ENCODE peak calls at places on chromosomes 4 and X, in five cellular contexts. One of them, this sample, is unnamed.

GRCh38 chr4:78829296-78829695 is 53.1 kb downstream of the BMP2K start:
- DNase-seq in activated CD4-positive, alpha-beta T cell treated with anti-CD3 and anti-CD28 coated beads, Interleukin-2, amount 50 U/mL, for 1 hour: no peak
- DNase-seq in lung: no peak
- DNase-seq in stimulated activated CD4-positive, alpha-beta T cell treated with anti-CD3 and anti-CD28 coated beads, Interleukin-15, amount 100 ng/mL, for 24 hours: no peak
- DNase-seq in H7: no peak
- DNase-seq in this sample: no peak

GRCh38 chr4:35105486-35105885 is 1138.8 kb downstream of the ARAP2 start:
- DNase-seq in stimulated activated CD4-positive, alpha-beta T cell treated with anti-CD3 and anti-CD28 coated beads, Interleukin-15, amount 100 ng/mL, for 24 hours: no peak
- DNase-seq in H7: no peak
- DNase-seq in activated CD4-positive, alpha-beta T cell treated with anti-CD3 and anti-CD28 coated beads, Interleukin-2, amount 50 U/mL, for 1 hour: no peak
- DNase-seq in lung: peak
- DNase-seq in this sample: no peak

GRCh38 chr4:153205757-153206156 is 1.5 kb downstream of the TRIM2 start:
- DNase-seq in H7: peak
- DNase-seq in lung: peak
- DNase-seq in stimulated activated CD4-positive, alpha-beta T cell treated with anti-CD3 and anti-CD28 coated beads, Interleukin-15, amount 100 ng/mL, for 24 hours: peak
- DNase-seq in activated CD4-positive, alpha-beta T cell treated with anti-CD3 and anti-CD28 coated beads, Interleukin-2, amount 50 U/mL, for 1 hour: no peak
- DNase-seq in this sample: peak

GRCh38 chr4:11341337-11342043 is 87.2 kb downstream of the HS3ST1 start:
- DNase-seq in lung: no peak
- DNase-seq in activated CD4-positive, alpha-beta T cell treated with anti-CD3 and anti-CD28 coated beads, Interleukin-2, amount 50 U/mL, for 1 hour: no peak
- DNase-seq in H7: no peak
- DNase-seq in stimulated activated CD4-positive, alpha-beta T cell treated with anti-CD3 and anti-CD28 coated beads, Interleukin-15, amount 100 ng/mL, for 24 hours: no peak
- DNase-seq in this sample: no peak

GRCh38 chr4:159946983-159947645 is 844.2 kb downstream of the RAPGEF2 start:
- DNase-seq in H7: peak
- DNase-seq in activated CD4-positive, alpha-beta T cell treated with anti-CD3 and anti-CD28 coated beads, Interleukin-2, amount 50 U/mL, for 1 hour: no peak
- DNase-seq in stimulated activated CD4-positive, alpha-beta T cell treated with anti-CD3 and anti-CD28 coated beads, Interleukin-15, amount 100 ng/mL, for 24 hours: no peak
- DNase-seq in lung: no peak
- DNase-seq in this sample: no peak

GRCh38 chr4:128271551-128271950 is 16.1 kb downstream of the PGRMC2 start:
- DNase-seq in activated CD4-positive, alpha-beta T cell treated with anti-CD3 and anti-CD28 coated beads, Interleukin-2, amount 50 U/mL, for 1 hour: no peak
- DNase-seq in lung: no peak
- DNase-seq in stimulated activated CD4-positive, alpha-beta T cell treated with anti-CD3 and anti-CD28 coated beads, Interleukin-15, amount 100 ng/mL, for 24 hours: no peak
- DNase-seq in H7: no peak
- DNase-seq in this sample: no peak

GRCh38 chrX:20515841-20516461 is 249.2 kb upstream of the RPS6KA3 start:
- DNase-seq in H7: no peak
- DNase-seq in activated CD4-positive, alpha-beta T cell treated with anti-CD3 and anti-CD28 coated beads, Interleukin-2, amount 50 U/mL, for 1 hour: no peak
- DNase-seq in lung: no peak
- DNase-seq in stimulated activated CD4-positive, alpha-beta T cell treated with anti-CD3 and anti-CD28 coated beads, Interleukin-15, amount 100 ng/mL, for 24 hours: peak
- DNase-seq in this sample: no peak

GRCh38 chrX:1351981-1352714 is 15.6 kb downstream of the IL3RA start:
- DNase-seq in activated CD4-positive, alpha-beta T cell treated with anti-CD3 and anti-CD28 coated beads, Interleukin-2, amount 50 U/mL, for 1 hour: no peak
- DNase-seq in lung: no peak
- DNase-seq in stimulated activated CD4-positive, alpha-beta T cell treated with anti-CD3 and anti-CD28 coated beads, Interleukin-15, amount 100 ng/mL, for 24 hours: no peak
- DNase-seq in H7: no peak
- DNase-seq in this sample: no peak

GRCh38 chr4:37641886-37642849 is 44.0 kb downstream of the RELL1 start:
- DNase-seq in stimulated activated CD4-positive, alpha-beta T cell treated with anti-CD3 and anti-CD28 coated beads, Interleukin-15, amount 100 ng/mL, for 24 hours: no peak
- DNase-seq in H7: no peak
- DNase-seq in activated CD4-positive, alpha-beta T cell treated with anti-CD3 and anti-CD28 coated beads, Interleukin-2, amount 50 U/mL, for 1 hour: no peak
- DNase-seq in lung: no peak
- DNase-seq in this sample: no peak

GRCh38 chr4:26404597-26405323 is 83.9 kb downstream of the RBPJ start:
- DNase-seq in H7: no peak
- DNase-seq in stimulated activated CD4-positive, alpha-beta T cell treated with anti-CD3 and anti-CD28 coated beads, Interleukin-15, amount 100 ng/mL, for 24 hours: no peak
- DNase-seq in lung: no peak
- DNase-seq in activated CD4-positive, alpha-beta T cell treated with anti-CD3 and anti-CD28 coated beads, Interleukin-2, amount 50 U/mL, for 1 hour: no peak
- DNase-seq in this sample: no peak

GRCh38 chr4:137200322-137200721 is 332.0 kb downstream of the PCDH18 start:
- DNase-seq in activated CD4-positive, alpha-beta T cell treated with anti-CD3 and anti-CD28 coated beads, Interleukin-2, amount 50 U/mL, for 1 hour: no peak
- DNase-seq in lung: no peak
- DNase-seq in stimulated activated CD4-positive, alpha-beta T cell treated with anti-CD3 and anti-CD28 coated beads, Interleukin-15, amount 100 ng/mL, for 24 hours: no peak
- DNase-seq in H7: no peak
- DNase-seq in this sample: no peak

GRCh38 chr4:77074961-77075855 is 581 bp downstream of the CCNI start:
- DNase-seq in activated CD4-positive, alpha-beta T cell treated with anti-CD3 and anti-CD28 coated beads, Interleukin-2, amount 50 U/mL, for 1 hour: peak
- DNase-seq in stimulated activated CD4-positive, alpha-beta T cell treated with anti-CD3 and anti-CD28 coated beads, Interleukin-15, amount 100 ng/mL, for 24 hours: peak
- DNase-seq in H7: peak
- DNase-seq in lung: peak
- DNase-seq in this sample: peak

GRCh38 chrX:9562851-9563250 is 98.0 kb downstream of the TBL1X start:
- DNase-seq in stimulated activated CD4-positive, alpha-beta T cell treated with anti-CD3 and anti-CD28 coated beads, Interleukin-15, amount 100 ng/mL, for 24 hours: no peak
- DNase-seq in activated CD4-positive, alpha-beta T cell treated with anti-CD3 and anti-CD28 coated beads, Interleukin-2, amount 50 U/mL, for 1 hour: no peak
- DNase-seq in H7: no peak
- DNase-seq in lung: no peak
- DNase-seq in this sample: no peak

GRCh38 chr4:1712216-1713002 is at the start of gene SLBP:
- DNase-seq in stimulated activated CD4-positive, alpha-beta T cell treated with anti-CD3 and anti-CD28 coated beads, Interleukin-15, amount 100 ng/mL, for 24 hours: peak
- DNase-seq in H7: peak
- DNase-seq in activated CD4-positive, alpha-beta T cell treated with anti-CD3 and anti-CD28 coated beads, Interleukin-2, amount 50 U/mL, for 1 hour: peak
- DNase-seq in lung: peak
- DNase-seq in this sample: peak

GRCh38 chr4:118758293-118758692 is 73.1 kb downstream of the METTL14 start:
- DNase-seq in activated CD4-positive, alpha-beta T cell treated with anti-CD3 and anti-CD28 coated beads, Interleukin-2, amount 50 U/mL, for 1 hour: no peak
- DNase-seq in stimulated activated CD4-positive, alpha-beta T cell treated with anti-CD3 and anti-CD28 coated beads, Interleukin-15, amount 100 ng/mL, for 24 hours: no peak
- DNase-seq in H7: no peak
- DNase-seq in lung: no peak
- DNase-seq in this sample: no peak

GRCh38 chr4:151865327-151865726 is 104.5 kb upstream of the GATB start:
- DNase-seq in H7: no peak
- DNase-seq in stimulated activated CD4-positive, alpha-beta T cell treated with anti-CD3 and anti-CD28 coated beads, Interleukin-15, amount 100 ng/mL, for 24 hours: no peak
- DNase-seq in lung: peak
- DNase-seq in activated CD4-positive, alpha-beta T cell treated with anti-CD3 and anti-CD28 coated beads, Interleukin-2, amount 50 U/mL, for 1 hour: no peak
- DNase-seq in this sample: no peak

GRCh38 chr4:164440196-164440595 is 313.7 kb upstream of the SMIM31 start:
- DNase-seq in lung: no peak
- DNase-seq in stimulated activated CD4-positive, alpha-beta T cell treated with anti-CD3 and anti-CD28 coated beads, Interleukin-15, amount 100 ng/mL, for 24 hours: no peak
- DNase-seq in activated CD4-positive, alpha-beta T cell treated with anti-CD3 and anti-CD28 coated beads, Interleukin-2, amount 50 U/mL, for 1 hour: no peak
- DNase-seq in H7: no peak
- DNase-seq in this sample: no peak

GRCh38 chr4:94583938-94584641 is 132.3 kb downstream of the PDLIM5 start:
- DNase-seq in H7: no peak
- DNase-seq in lung: no peak
- DNase-seq in activated CD4-positive, alpha-beta T cell treated with anti-CD3 and anti-CD28 coated beads, Interleukin-2, amount 50 U/mL, for 1 hour: no peak
- DNase-seq in stimulated activated CD4-positive, alpha-beta T cell treated with anti-CD3 and anti-CD28 coated beads, Interleukin-15, amount 100 ng/mL, for 24 hours: no peak
- DNase-seq in this sample: no peak

GRCh38 chr4:134540588-134540987 is 339.0 kb upstream of the PABPC4L start:
- DNase-seq in stimulated activated CD4-positive, alpha-beta T cell treated with anti-CD3 and anti-CD28 coated beads, Interleukin-15, amount 100 ng/mL, for 24 hours: no peak
- DNase-seq in lung: no peak
- DNase-seq in activated CD4-positive, alpha-beta T cell treated with anti-CD3 and anti-CD28 coated beads, Interleukin-2, amount 50 U/mL, for 1 hour: no peak
- DNase-seq in H7: no peak
- DNase-seq in this sample: no peak

GRCh38 chrX:46485897-46486296 is 59.3 kb downstream of the ZNF674 start:
- DNase-seq in H7: peak
- DNase-seq in lung: no peak
- DNase-seq in activated CD4-positive, alpha-beta T cell treated with anti-CD3 and anti-CD28 coated beads, Interleukin-2, amount 50 U/mL, for 1 hour: peak
- DNase-seq in stimulated activated CD4-positive, alpha-beta T cell treated with anti-CD3 and anti-CD28 coated beads, Interleukin-15, amount 100 ng/mL, for 24 hours: peak
- DNase-seq in this sample: peak

GRCh38 chrX:101359966-101360365 is 11.4 kb upstream of the TIMM8A start:
- DNase-seq in stimulated activated CD4-positive, alpha-beta T cell treated with anti-CD3 and anti-CD28 coated beads, Interleukin-15, amount 100 ng/mL, for 24 hours: no peak
- DNase-seq in lung: no peak
- DNase-seq in activated CD4-positive, alpha-beta T cell treated with anti-CD3 and anti-CD28 coated beads, Interleukin-2, amount 50 U/mL, for 1 hour: no peak
- DNase-seq in H7: no peak
- DNase-seq in this sample: no peak

GRCh38 chrX:85516131-85516530 is 136.7 kb upstream of the POF1B start:
- DNase-seq in activated CD4-positive, alpha-beta T cell treated with anti-CD3 and anti-CD28 coated beads, Interleukin-2, amount 50 U/mL, for 1 hour: no peak
- DNase-seq in stimulated activated CD4-positive, alpha-beta T cell treated with anti-CD3 and anti-CD28 coated beads, Interleukin-15, amount 100 ng/mL, for 24 hours: no peak
- DNase-seq in lung: no peak
- DNase-seq in H7: no peak
- DNase-seq in this sample: no peak

GRCh38 chr4:61805979-61806378 is 605.9 kb downstream of the ADGRL3 start:
- DNase-seq in H7: no peak
- DNase-seq in stimulated activated CD4-positive, alpha-beta T cell treated with anti-CD3 and anti-CD28 coated beads, Interleukin-15, amount 100 ng/mL, for 24 hours: no peak
- DNase-seq in lung: no peak
- DNase-seq in activated CD4-positive, alpha-beta T cell treated with anti-CD3 and anti-CD28 coated beads, Interleukin-2, amount 50 U/mL, for 1 hour: no peak
- DNase-seq in this sample: no peak

GRCh38 chrX:130770615-130771014 is 132.4 kb downstream of the ENOX2 start:
- DNase-seq in stimulated activated CD4-positive, alpha-beta T cell treated with anti-CD3 and anti-CD28 coated beads, Interleukin-15, amount 100 ng/mL, for 24 hours: no peak
- DNase-seq in lung: no peak
- DNase-seq in H7: no peak
- DNase-seq in activated CD4-positive, alpha-beta T cell treated with anti-CD3 and anti-CD28 coated beads, Interleukin-2, amount 50 U/mL, for 1 hour: no peak
- DNase-seq in this sample: no peak

GRCh38 chr4:69881173-69881773 is 21.3 kb upstream of the SULT1E1 start:
- DNase-seq in stimulated activated CD4-positive, alpha-beta T cell treated with anti-CD3 and anti-CD28 coated beads, Interleukin-15, amount 100 ng/mL, for 24 hours: peak
- DNase-seq in lung: peak
- DNase-seq in activated CD4-positive, alpha-beta T cell treated with anti-CD3 and anti-CD28 coated beads, Interleukin-2, amount 50 U/mL, for 1 hour: peak
- DNase-seq in H7: no peak
- DNase-seq in this sample: peak

GRCh38 chr4:151260526-151260925 is 16.4 kb upstream of the PRSS48 start:
- DNase-seq in activated CD4-positive, alpha-beta T cell treated with anti-CD3 and anti-CD28 coated beads, Interleukin-2, amount 50 U/mL, for 1 hour: no peak
- DNase-seq in H7: no peak
- DNase-seq in lung: no peak
- DNase-seq in stimulated activated CD4-positive, alpha-beta T cell treated with anti-CD3 and anti-CD28 coated beads, Interleukin-15, amount 100 ng/mL, for 24 hours: no peak
- DNase-seq in this sample: no peak

GRCh38 chr4:78482281-78482680 is 69.3 kb upstream of the ANXA3 start:
- DNase-seq in H7: no peak
- DNase-seq in stimulated activated CD4-positive, alpha-beta T cell treated with anti-CD3 and anti-CD28 coated beads, Interleukin-15, amount 100 ng/mL, for 24 hours: no peak
- DNase-seq in activated CD4-positive, alpha-beta T cell treated with anti-CD3 and anti-CD28 coated beads, Interleukin-2, amount 50 U/mL, for 1 hour: no peak
- DNase-seq in lung: no peak
- DNase-seq in this sample: no peak

GRCh38 chrX:105872921-105873320 is 50.6 kb downstream of the NRK start:
- DNase-seq in activated CD4-positive, alpha-beta T cell treated with anti-CD3 and anti-CD28 coated beads, Interleukin-2, amount 50 U/mL, for 1 hour: no peak
- DNase-seq in H7: no peak
- DNase-seq in lung: no peak
- DNase-seq in stimulated activated CD4-positive, alpha-beta T cell treated with anti-CD3 and anti-CD28 coated beads, Interleukin-15, amount 100 ng/mL, for 24 hours: no peak
- DNase-seq in this sample: no peak

GRCh38 chr4:90443231-90443630 is 316.0 kb downstream of the CCSER1 start:
- DNase-seq in lung: no peak
- DNase-seq in stimulated activated CD4-positive, alpha-beta T cell treated with anti-CD3 and anti-CD28 coated beads, Interleukin-15, amount 100 ng/mL, for 24 hours: no peak
- DNase-seq in activated CD4-positive, alpha-beta T cell treated with anti-CD3 and anti-CD28 coated beads, Interleukin-2, amount 50 U/mL, for 1 hour: no peak
- DNase-seq in H7: no peak
- DNase-seq in this sample: no peak

GRCh38 chr4:46196086-46196485 is 72.2 kb upstream of the GABRG1 start:
- DNase-seq in activated CD4-positive, alpha-beta T cell treated with anti-CD3 and anti-CD28 coated beads, Interleukin-2, amount 50 U/mL, for 1 hour: no peak
- DNase-seq in stimulated activated CD4-positive, alpha-beta T cell treated with anti-CD3 and anti-CD28 coated beads, Interleukin-15, amount 100 ng/mL, for 24 hours: no peak
- DNase-seq in lung: no peak
- DNase-seq in H7: peak
- DNase-seq in this sample: no peak

GRCh38 chrX:39497717-39498265 is 600.0 kb downstream of the BCOR start:
- DNase-seq in lung: no peak
- DNase-seq in activated CD4-positive, alpha-beta T cell treated with anti-CD3 and anti-CD28 coated beads, Interleukin-2, amount 50 U/mL, for 1 hour: no peak
- DNase-seq in H7: no peak
- DNase-seq in stimulated activated CD4-positive, alpha-beta T cell treated with anti-CD3 and anti-CD28 coated beads, Interleukin-15, amount 100 ng/mL, for 24 hours: no peak
- DNase-seq in this sample: no peak

GRCh38 chr4:78765607-78766006 is 10.5 kb upstream of the BMP2K start:
- DNase-seq in lung: no peak
- DNase-seq in activated CD4-positive, alpha-beta T cell treated with anti-CD3 and anti-CD28 coated beads, Interleukin-2, amount 50 U/mL, for 1 hour: no peak
- DNase-seq in H7: no peak
- DNase-seq in stimulated activated CD4-positive, alpha-beta T cell treated with anti-CD3 and anti-CD28 coated beads, Interleukin-15, amount 100 ng/mL, for 24 hours: no peak
- DNase-seq in this sample: no peak

GRCh38 chrX:143635915-143636314 is at the start of gene SLITRK4:
- DNase-seq in lung: no peak
- DNase-seq in H7: peak
- DNase-seq in stimulated activated CD4-positive, alpha-beta T cell treated with anti-CD3 and anti-CD28 coated beads, Interleukin-15, amount 100 ng/mL, for 24 hours: no peak
- DNase-seq in activated CD4-positive, alpha-beta T cell treated with anti-CD3 and anti-CD28 coated beads, Interleukin-2, amount 50 U/mL, for 1 hour: no peak
- DNase-seq in this sample: no peak

GRCh38 chrX:1466971-1467561 is 14.4 kb upstream of the ASMTL start:
- DNase-seq in lung: peak
- DNase-seq in H7: no peak
- DNase-seq in activated CD4-positive, alpha-beta T cell treated with anti-CD3 and anti-CD28 coated beads, Interleukin-2, amount 50 U/mL, for 1 hour: peak
- DNase-seq in stimulated activated CD4-positive, alpha-beta T cell treated with anti-CD3 and anti-CD28 coated beads, Interleukin-15, amount 100 ng/mL, for 24 hours: peak
- DNase-seq in this sample: peak

GRCh38 chr4:120331486-120332281 is 265.0 kb upstream of the MAD2L1 start:
- DNase-seq in activated CD4-positive, alpha-beta T cell treated with anti-CD3 and anti-CD28 coated beads, Interleukin-2, amount 50 U/mL, for 1 hour: no peak
- DNase-seq in lung: no peak
- DNase-seq in H7: no peak
- DNase-seq in stimulated activated CD4-positive, alpha-beta T cell treated with anti-CD3 and anti-CD28 coated beads, Interleukin-15, amount 100 ng/mL, for 24 hours: peak
- DNase-seq in this sample: no peak